ENCODE peak calls at places on chromosome 5, in nine cellular contexts. One of them, this sample, is unnamed.

GRCh38 chr5:128551476-128551875 is 13.4 kb upstream of the FBN2 start:
- DNase-seq in breast epithelium: no peak
- DNase-seq in activated T-helper 1 cell treated with Interleukin-2 at 50 U/mL for 16 hours: no peak
- DNase-seq in activated CD4-positive, CD25-positive, alpha-beta regulatory T cell treated with anti-CD3 and anti-CD28 coated beads, Interleukin-2, amount 50 U/mL, for 16 hours: no peak
- DNase-seq in AG08396: no peak
- DNase-seq in Right ventricle myocardium superior: no peak
- DNase-seq in HFFc6: peak
- DNase-seq in midbrain: no peak
- DNase-seq in erythroblast: no peak
- DNase-seq in this sample: no peak

GRCh38 chr5:156409834-156410233 is 82.9 kb downstream of the SGCD start:
- DNase-seq in breast epithelium: no peak
- DNase-seq in activated T-helper 1 cell treated with Interleukin-2 at 50 U/mL for 16 hours: no peak
- DNase-seq in activated CD4-positive, CD25-positive, alpha-beta regulatory T cell treated with anti-CD3 and anti-CD28 coated beads, Interleukin-2, amount 50 U/mL, for 16 hours: no peak
- DNase-seq in AG08396: no peak
- DNase-seq in Right ventricle myocardium superior: no peak
- DNase-seq in HFFc6: no peak
- DNase-seq in midbrain: no peak
- DNase-seq in erythroblast: no peak
- DNase-seq in this sample: no peak

GRCh38 chr5:54243483-54244080 is 66.8 kb downstream of the ARL15 start:
- DNase-seq in breast epithelium: no peak
- DNase-seq in activated T-helper 1 cell treated with Interleukin-2 at 50 U/mL for 16 hours: no peak
- DNase-seq in activated CD4-positive, CD25-positive, alpha-beta regulatory T cell treated with anti-CD3 and anti-CD28 coated beads, Interleukin-2, amount 50 U/mL, for 16 hours: no peak
- DNase-seq in AG08396: peak
- DNase-seq in Right ventricle myocardium superior: no peak
- DNase-seq in HFFc6: peak
- DNase-seq in midbrain: peak
- DNase-seq in erythroblast: peak
- DNase-seq in this sample: peak

GRCh38 chr5:179607449-179607931 is 16.0 kb downstream of the HNRNPH1 start:
- DNase-seq in breast epithelium: no peak
- DNase-seq in activated T-helper 1 cell treated with Interleukin-2 at 50 U/mL for 16 hours: no peak
- DNase-seq in activated CD4-positive, CD25-positive, alpha-beta regulatory T cell treated with anti-CD3 and anti-CD28 coated beads, Interleukin-2, amount 50 U/mL, for 16 hours: no peak
- DNase-seq in AG08396: no peak
- DNase-seq in Right ventricle myocardium superior: peak
- DNase-seq in HFFc6: no peak
- DNase-seq in midbrain: peak
- DNase-seq in erythroblast: no peak
- DNase-seq in this sample: no peak

GRCh38 chr5:149664083-149664482 is 66.0 kb upstream of the PPARGC1B start:
- DNase-seq in breast epithelium: no peak
- DNase-seq in activated T-helper 1 cell treated with Interleukin-2 at 50 U/mL for 16 hours: no peak
- DNase-seq in activated CD4-positive, CD25-positive, alpha-beta regulatory T cell treated with anti-CD3 and anti-CD28 coated beads, Interleukin-2, amount 50 U/mL, for 16 hours: no peak
- DNase-seq in AG08396: no peak
- DNase-seq in Right ventricle myocardium superior: no peak
- DNase-seq in HFFc6: no peak
- DNase-seq in midbrain: no peak
- DNase-seq in erythroblast: no peak
- DNase-seq in this sample: no peak

GRCh38 chr5:136212252-136212721 is 19.3 kb upstream of the SMIM32 start:
- DNase-seq in breast epithelium: no peak
- DNase-seq in activated T-helper 1 cell treated with Interleukin-2 at 50 U/mL for 16 hours: peak
- DNase-seq in activated CD4-positive, CD25-positive, alpha-beta regulatory T cell treated with anti-CD3 and anti-CD28 coated beads, Interleukin-2, amount 50 U/mL, for 16 hours: no peak
- DNase-seq in AG08396: peak
- DNase-seq in Right ventricle myocardium superior: peak
- DNase-seq in HFFc6: peak
- DNase-seq in midbrain: peak
- DNase-seq in erythroblast: peak
- DNase-seq in this sample: no peak

GRCh38 chr5:56011835-56012234 is 17.1 kb upstream of the IL6ST start:
- DNase-seq in breast epithelium: no peak
- DNase-seq in activated T-helper 1 cell treated with Interleukin-2 at 50 U/mL for 16 hours: no peak
- DNase-seq in activated CD4-positive, CD25-positive, alpha-beta regulatory T cell treated with anti-CD3 and anti-CD28 coated beads, Interleukin-2, amount 50 U/mL, for 16 hours: no peak
- DNase-seq in AG08396: peak
- DNase-seq in Right ventricle myocardium superior: no peak
- DNase-seq in HFFc6: peak
- DNase-seq in midbrain: no peak
- DNase-seq in erythroblast: no peak
- DNase-seq in this sample: peak

GRCh38 chr5:150138551-150139265 is 16.9 kb downstream of the PDGFRB start:
- DNase-seq in breast epithelium: no peak
- DNase-seq in activated T-helper 1 cell treated with Interleukin-2 at 50 U/mL for 16 hours: no peak
- DNase-seq in activated CD4-positive, CD25-positive, alpha-beta regulatory T cell treated with anti-CD3 and anti-CD28 coated beads, Interleukin-2, amount 50 U/mL, for 16 hours: no peak
- DNase-seq in AG08396: peak
- DNase-seq in Right ventricle myocardium superior: peak
- DNase-seq in HFFc6: peak
- DNase-seq in midbrain: peak
- DNase-seq in erythroblast: no peak
- DNase-seq in this sample: peak

GRCh38 chr5:173893192-173893561 is 5.0 kb downstream of the CPEB4 start:
- DNase-seq in breast epithelium: no peak
- DNase-seq in activated T-helper 1 cell treated with Interleukin-2 at 50 U/mL for 16 hours: no peak
- DNase-seq in activated CD4-positive, CD25-positive, alpha-beta regulatory T cell treated with anti-CD3 and anti-CD28 coated beads, Interleukin-2, amount 50 U/mL, for 16 hours: no peak
- DNase-seq in AG08396: no peak
- DNase-seq in Right ventricle myocardium superior: no peak
- DNase-seq in HFFc6: no peak
- DNase-seq in midbrain: no peak
- DNase-seq in erythroblast: no peak
- DNase-seq in this sample: no peak

GRCh38 chr5:8059337-8059736 is 190.4 kb downstream of the MTRR start:
- DNase-seq in breast epithelium: no peak
- DNase-seq in activated T-helper 1 cell treated with Interleukin-2 at 50 U/mL for 16 hours: no peak
- DNase-seq in activated CD4-positive, CD25-positive, alpha-beta regulatory T cell treated with anti-CD3 and anti-CD28 coated beads, Interleukin-2, amount 50 U/mL, for 16 hours: no peak
- DNase-seq in AG08396: no peak
- DNase-seq in Right ventricle myocardium superior: no peak
- DNase-seq in HFFc6: no peak
- DNase-seq in midbrain: no peak
- DNase-seq in erythroblast: no peak
- DNase-seq in this sample: no peak

GRCh38 chr5:51472472-51472871 is 89.2 kb downstream of the ISL1 start:
- DNase-seq in breast epithelium: no peak
- DNase-seq in activated T-helper 1 cell treated with Interleukin-2 at 50 U/mL for 16 hours: no peak
- DNase-seq in activated CD4-positive, CD25-positive, alpha-beta regulatory T cell treated with anti-CD3 and anti-CD28 coated beads, Interleukin-2, amount 50 U/mL, for 16 hours: no peak
- DNase-seq in AG08396: no peak
- DNase-seq in Right ventricle myocardium superior: no peak
- DNase-seq in HFFc6: no peak
- DNase-seq in midbrain: no peak
- DNase-seq in erythroblast: no peak
- DNase-seq in this sample: no peak

GRCh38 chr5:97297063-97297715 is 114.1 kb upstream of the RIOK2 start:
- DNase-seq in breast epithelium: no peak
- DNase-seq in activated T-helper 1 cell treated with Interleukin-2 at 50 U/mL for 16 hours: no peak
- DNase-seq in activated CD4-positive, CD25-positive, alpha-beta regulatory T cell treated with anti-CD3 and anti-CD28 coated beads, Interleukin-2, amount 50 U/mL, for 16 hours: no peak
- DNase-seq in AG08396: peak
- DNase-seq in Right ventricle myocardium superior: no peak
- DNase-seq in HFFc6: peak
- DNase-seq in midbrain: peak
- DNase-seq in erythroblast: peak
- DNase-seq in this sample: no peak